ENCODE peak calls at places on chromosomes 7 and 10, in seven cellular contexts. One of them, this sample, is unnamed. For H3K4me1, the result is how much of the 10 kb centered on the place peaks cover.

GRCh38 chr10:58755688-58756087 is 243.0 kb downstream of the BICC1 start:
- DNase-seq in A549: peak
- DNase-seq in ovary: no peak
- DNase-seq in esophagus muscularis mucosa: no peak
- DNase-seq in upper lobe of left lung: no peak
- DNase-seq in HepG2: no peak
- DNase-seq in transverse colon: peak
- DNase-seq in this sample: no peak

GRCh38 chr7:129643545-129644170 is 32.1 kb downstream of the NRF1 start:
- DNase-seq in A549: no peak
- DNase-seq in ovary: no peak
- DNase-seq in esophagus muscularis mucosa: no peak
- DNase-seq in upper lobe of left lung: no peak
- DNase-seq in HepG2: no peak
- DNase-seq in transverse colon: no peak
- DNase-seq in this sample: no peak

GRCh38 chr10:8402469-8403074 is 348.1 kb downstream of the GATA3 start:
- DNase-seq in A549: no peak
- DNase-seq in ovary: no peak
- DNase-seq in esophagus muscularis mucosa: no peak
- DNase-seq in upper lobe of left lung: no peak
- DNase-seq in HepG2: no peak
- DNase-seq in transverse colon: no peak
- DNase-seq in this sample: no peak

GRCh38 chr10:126595160-126595559 is 75.3 kb downstream of the C10orf90 start:
- DNase-seq in A549: no peak
- DNase-seq in ovary: no peak
- DNase-seq in esophagus muscularis mucosa: no peak
- DNase-seq in upper lobe of left lung: no peak
- DNase-seq in HepG2: no peak
- DNase-seq in transverse colon: no peak
- DNase-seq in this sample: no peak

GRCh38 chr7:28856656-28857055 is 101.5 kb downstream of the TRIL start:
- DNase-seq in A549: no peak
- DNase-seq in ovary: no peak
- DNase-seq in esophagus muscularis mucosa: no peak
- DNase-seq in upper lobe of left lung: no peak
- DNase-seq in HepG2: no peak
- DNase-seq in transverse colon: no peak
- DNase-seq in this sample: no peak

GRCh38 chr7:11343818-11344413 is 370.2 kb downstream of the PHF14 start:
- DNase-seq in A549: no peak
- DNase-seq in ovary: no peak
- DNase-seq in esophagus muscularis mucosa: no peak
- DNase-seq in upper lobe of left lung: no peak
- DNase-seq in HepG2: peak
- DNase-seq in transverse colon: no peak
- DNase-seq in this sample: peak

GRCh38 chr10:67477868-67478267 is 218.1 kb downstream of the CTNNA3 start:
- DNase-seq in A549: no peak
- DNase-seq in ovary: no peak
- DNase-seq in esophagus muscularis mucosa: no peak
- DNase-seq in upper lobe of left lung: no peak
- DNase-seq in HepG2: no peak
- DNase-seq in transverse colon: no peak
- DNase-seq in this sample: no peak

GRCh38 chr10:110349826-110350225 is 45.1 kb upstream of the SMNDC1 start:
- DNase-seq in A549: no peak
- DNase-seq in ovary: no peak
- DNase-seq in esophagus muscularis mucosa: no peak
- DNase-seq in upper lobe of left lung: no peak
- DNase-seq in HepG2: no peak
- DNase-seq in transverse colon: no peak
- DNase-seq in this sample: no peak

GRCh38 chr7:80385512-80385911 is 126.4 kb downstream of the GNAT3 start:
- DNase-seq in A549: no peak
- DNase-seq in ovary: no peak
- DNase-seq in esophagus muscularis mucosa: no peak
- DNase-seq in upper lobe of left lung: no peak
- DNase-seq in HepG2: peak
- DNase-seq in transverse colon: no peak
- DNase-seq in this sample: no peak

GRCh38 chr10:22259280-22259679 is 41.5 kb upstream of the EBLN1 start:
- DNase-seq in A549: no peak
- DNase-seq in ovary: no peak
- DNase-seq in esophagus muscularis mucosa: no peak
- DNase-seq in upper lobe of left lung: no peak
- DNase-seq in HepG2: no peak
- DNase-seq in transverse colon: no peak
- DNase-seq in this sample: no peak

GRCh38 chr10:35075228-35075627 is 14.9 kb downstream of the CUL2 start:
- DNase-seq in A549: no peak
- DNase-seq in ovary: no peak
- DNase-seq in esophagus muscularis mucosa: no peak
- DNase-seq in upper lobe of left lung: no peak
- DNase-seq in HepG2: no peak
- DNase-seq in transverse colon: no peak
- DNase-seq in this sample: no peak

GRCh38 chr10:42988517-42989395 is 88.1 kb upstream of the RET start:
- DNase-seq in A549: no peak
- DNase-seq in ovary: no peak
- DNase-seq in esophagus muscularis mucosa: peak
- DNase-seq in upper lobe of left lung: peak
- DNase-seq in HepG2: no peak
- DNase-seq in transverse colon: no peak
- DNase-seq in this sample: no peak

GRCh38 chr7:7479275-7479674 is 56.4 kb downstream of the COL28A1 start:
- DNase-seq in A549: no peak
- DNase-seq in ovary: no peak
- DNase-seq in esophagus muscularis mucosa: no peak
- DNase-seq in upper lobe of left lung: no peak
- DNase-seq in HepG2: no peak
- DNase-seq in transverse colon: no peak
- DNase-seq in this sample: no peak

GRCh38 chr7:106262268-106262881 is 22.4 kb downstream of the NAMPT start:
- DNase-seq in A549: no peak
- DNase-seq in ovary: no peak
- DNase-seq in esophagus muscularis mucosa: no peak
- DNase-seq in upper lobe of left lung: no peak
- DNase-seq in HepG2: no peak
- DNase-seq in transverse colon: no peak
- DNase-seq in this sample: no peak

GRCh38 chr7:2710901-2711551 is 23.0 kb downstream of the AMZ1 start:
- DNase-seq in A549: no peak
- DNase-seq in ovary: no peak
- DNase-seq in esophagus muscularis mucosa: no peak
- DNase-seq in upper lobe of left lung: peak
- DNase-seq in HepG2: no peak
- DNase-seq in transverse colon: no peak
- DNase-seq in this sample: no peak

GRCh38 chr10:104080762-104081161 is 4.9 kb downstream of the COL17A1 start:
- DNase-seq in A549: peak
- DNase-seq in ovary: no peak
- DNase-seq in esophagus muscularis mucosa: no peak
- DNase-seq in upper lobe of left lung: no peak
- DNase-seq in HepG2: peak
- DNase-seq in transverse colon: peak
- DNase-seq in this sample: no peak

GRCh38 chr10:86520871-86521619 is 547 bp downstream of the WAPL start:
- DNase-seq in A549: peak
- DNase-seq in ovary: no peak
- DNase-seq in esophagus muscularis mucosa: no peak
- DNase-seq in upper lobe of left lung: peak
- DNase-seq in HepG2: peak
- DNase-seq in transverse colon: peak
- DNase-seq in this sample: peak

GRCh38 chr7:69706070-69706469 is 107.8 kb downstream of the AUTS2 start:
- DNase-seq in A549: no peak
- DNase-seq in ovary: no peak
- DNase-seq in esophagus muscularis mucosa: no peak
- DNase-seq in upper lobe of left lung: no peak
- DNase-seq in HepG2: no peak
- DNase-seq in transverse colon: no peak
- DNase-seq in this sample: no peak

GRCh38 chr7:22675917-22676343 is 51.1 kb upstream of the IL6 start:
- DNase-seq in A549: no peak
- DNase-seq in ovary: no peak
- DNase-seq in esophagus muscularis mucosa: no peak
- DNase-seq in upper lobe of left lung: no peak
- DNase-seq in HepG2: no peak
- DNase-seq in transverse colon: peak
- DNase-seq in this sample: no peak

DNA sequence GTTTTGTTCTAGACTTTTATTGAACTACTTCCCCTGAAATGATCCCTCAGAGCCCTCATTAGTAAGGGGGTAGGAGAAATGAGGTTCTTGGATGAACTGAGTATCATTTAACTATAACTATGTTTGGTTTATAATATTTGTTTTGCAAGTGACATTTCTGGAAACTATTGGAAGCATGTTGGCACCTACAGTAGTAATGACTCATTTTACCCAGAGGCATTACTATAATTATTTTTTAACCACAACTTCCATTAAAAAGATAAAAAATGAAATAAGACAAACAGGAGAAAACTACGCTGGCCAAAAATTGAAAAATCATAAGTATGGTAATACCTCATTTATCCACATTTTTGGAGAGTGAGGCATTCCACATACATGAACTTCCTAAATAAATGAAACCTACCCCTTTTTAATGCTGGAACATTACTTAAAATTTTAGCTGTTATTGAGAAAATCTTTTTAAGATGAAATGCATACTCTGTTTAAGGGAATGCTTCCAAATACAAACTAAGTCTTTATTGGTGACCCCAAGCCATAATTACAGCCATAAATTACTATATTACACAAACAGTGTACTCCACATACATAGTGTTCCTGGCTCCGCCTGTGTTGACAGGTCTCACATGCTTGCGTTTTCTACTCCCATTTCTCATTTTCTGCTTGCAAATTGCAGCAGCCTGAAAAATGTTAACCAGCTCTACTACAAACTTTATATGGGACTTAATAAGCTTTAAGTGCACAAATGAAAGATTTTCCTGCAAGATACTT is 84.6 kb upstream of the CAPZA2 start:
- DNase-seq in A549: no peak
- DNase-seq in ovary: no peak
- DNase-seq in esophagus muscularis mucosa: no peak
- DNase-seq in upper lobe of left lung: no peak
- DNase-seq in HepG2: no peak
- DNase-seq in transverse colon: no peak
- DNase-seq in this sample: no peak
- H3K4me1 ChIP-seq in A549: half or more
- H3K4me1 ChIP-seq in ovary: under half
- H3K4me1 ChIP-seq in esophagus muscularis mucosa: under half
- H3K4me1 ChIP-seq in upper lobe of left lung: under half
- H3K4me1 ChIP-seq in HepG2: under half
- H3K4me1 ChIP-seq in transverse colon: half or more
- H3K4me1 ChIP-seq in this sample: under half

DNA sequence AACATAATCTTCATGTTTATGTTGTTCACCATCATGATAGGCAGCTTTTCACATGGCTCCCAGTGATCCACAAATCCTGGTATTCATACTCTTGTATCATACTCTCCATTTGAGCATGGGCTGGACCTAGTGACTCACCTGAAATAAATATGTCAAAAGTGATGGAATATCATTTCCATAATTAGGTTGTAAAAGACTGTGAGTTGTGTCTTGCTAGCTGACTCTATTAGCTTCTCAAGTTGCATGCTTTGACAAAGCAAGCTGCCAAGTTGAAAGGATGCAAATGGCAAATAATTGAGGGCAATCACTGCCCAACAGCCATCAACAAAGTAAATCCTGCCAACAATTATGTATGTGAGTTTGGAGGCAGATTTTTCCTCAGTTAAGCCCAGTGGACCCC is 300.4 kb downstream of the AHR start:
- DNase-seq in A549: no peak
- DNase-seq in ovary: no peak
- DNase-seq in esophagus muscularis mucosa: no peak
- DNase-seq in upper lobe of left lung: no peak
- DNase-seq in HepG2: no peak
- DNase-seq in transverse colon: no peak
- DNase-seq in this sample: no peak
- TF ChIP-seq EP300 in A549: no peak
- TF ChIP-seq EP300 in ovary: no peak
- TF ChIP-seq EP300 in esophagus muscularis mucosa: no peak
- TF ChIP-seq EP300 in upper lobe of left lung: no peak
- TF ChIP-seq EP300 in HepG2: no peak
- TF ChIP-seq EP300 in transverse colon: no peak
- TF ChIP-seq EP300 in this sample: no peak

DNA sequence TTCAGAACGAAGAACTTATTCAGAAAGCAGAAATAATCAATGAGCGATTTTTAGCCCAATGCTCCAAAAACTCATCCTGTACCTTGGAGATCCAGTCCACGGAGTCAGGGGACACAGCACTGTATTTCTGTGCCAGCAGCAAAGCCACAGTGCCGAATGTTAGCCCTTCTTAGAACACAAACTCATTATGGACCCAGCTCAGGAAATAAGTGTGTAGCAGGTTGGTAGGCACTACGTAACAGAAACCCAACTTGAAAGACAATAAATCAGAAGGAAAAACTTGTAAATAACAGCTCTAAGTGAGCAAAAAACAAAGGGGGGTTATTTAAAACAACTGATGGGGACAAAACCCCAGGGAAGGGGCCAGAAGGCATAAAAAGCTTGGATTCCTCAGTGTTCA is 112.0 kb upstream of the PRSS1 start:
- DNase-seq in A549: no peak
- DNase-seq in ovary: no peak
- DNase-seq in esophagus muscularis mucosa: no peak
- DNase-seq in upper lobe of left lung: no peak
- DNase-seq in HepG2: no peak
- DNase-seq in transverse colon: no peak
- DNase-seq in this sample: no peak
- H3K4me1 ChIP-seq in A549: under half
- H3K4me1 ChIP-seq in ovary: under half
- H3K4me1 ChIP-seq in esophagus muscularis mucosa: under half
- H3K4me1 ChIP-seq in upper lobe of left lung: under half
- H3K4me1 ChIP-seq in HepG2: under half
- H3K4me1 ChIP-seq in transverse colon: under half
- H3K4me1 ChIP-seq in this sample: under half

DNA sequence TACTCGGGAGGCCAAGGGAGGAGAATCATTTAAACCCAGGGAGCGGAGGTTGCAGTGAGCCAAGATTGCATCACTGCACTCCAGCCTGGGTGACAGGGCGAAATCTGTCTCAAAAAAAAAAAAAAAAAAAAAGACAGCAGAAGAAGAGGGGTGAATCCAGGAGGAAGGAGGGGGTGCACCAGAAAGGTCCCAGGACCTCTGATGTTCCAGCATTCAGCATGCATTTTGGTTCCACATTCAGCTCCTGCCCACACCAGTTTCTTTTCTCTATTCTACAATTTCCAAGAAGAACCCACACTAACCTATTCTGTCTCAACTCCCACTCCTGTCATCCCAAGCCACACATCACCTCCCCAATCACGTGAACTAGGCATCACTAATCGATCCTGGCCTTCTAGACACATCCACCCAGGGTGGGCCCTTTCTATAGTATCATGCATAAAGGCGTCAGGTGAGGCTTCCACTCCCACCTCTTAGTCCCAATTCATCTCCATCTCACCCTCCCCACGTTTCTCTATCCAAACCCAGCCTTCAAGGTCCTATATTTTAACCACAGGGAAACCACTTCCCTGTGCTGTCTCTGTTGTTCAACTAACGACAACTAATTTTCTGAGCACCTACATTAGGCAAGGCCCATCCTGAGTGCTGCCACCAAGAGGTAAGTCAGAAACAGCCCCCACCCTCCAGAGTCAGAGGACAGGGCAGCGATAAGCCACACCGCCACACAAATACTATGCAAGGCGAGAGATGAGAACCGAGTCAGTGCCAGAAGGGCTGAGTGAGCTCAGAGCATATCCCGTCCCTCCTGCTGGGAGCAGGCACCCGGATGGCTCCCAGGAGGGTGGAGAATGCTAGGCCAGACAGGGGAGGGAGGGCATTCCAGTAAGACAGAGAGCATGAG is 2.2 kb downstream of the ANXA11 start:
- DNase-seq in A549: no peak
- DNase-seq in ovary: peak
- DNase-seq in esophagus muscularis mucosa: no peak
- DNase-seq in upper lobe of left lung: peak
- DNase-seq in HepG2: peak
- DNase-seq in transverse colon: peak
- DNase-seq in this sample: no peak
- TF ChIP-seq EP300 in A549: no peak
- TF ChIP-seq EP300 in ovary: no peak
- TF ChIP-seq EP300 in esophagus muscularis mucosa: no peak
- TF ChIP-seq EP300 in upper lobe of left lung: no peak
- TF ChIP-seq EP300 in HepG2: no peak
- TF ChIP-seq EP300 in transverse colon: no peak
- TF ChIP-seq EP300 in this sample: peak

This sample was measured in tibial nerve.